ENCODE peak calls at places on chromosome 21, in ten cellular contexts. U, H, R, L, Z, F, G, B, X and K are unnamed samples.

GRCh38 chr21:35038772-35039145 is 10.3 kb downstream of the RUNX1 start:
- DNase-seq in U (no peak), H (no peak), R (no peak), L (no peak), Z (no peak), F (no peak), G (peak), B (no peak), X (no peak), K (no peak)

GRCh38 chr21:41598561-41599511 is 90.9 kb upstream of the TMPRSS2 start:
- DNase-seq in U (no peak), H (no peak), R (no peak), L (no peak), Z (no peak), F (no peak), G (no peak), B (no peak), X (no peak), K (no peak)

GRCh38 chr21:26140185-26140584 is 30.4 kb downstream of the APP start:
- DNase-seq in U (peak), H (no peak), R (peak), L (peak), Z (peak), F (no peak), G (no peak), B (peak), X (peak), K (peak)

GRCh38 chr21:42766756-42767560 is 112.4 kb downstream of the WDR4 start:
- DNase-seq in U (no peak), H (no peak), R (no peak), L (no peak), Z (no peak), F (no peak), G (no peak), B (no peak), X (no peak), K (no peak)

GRCh38 chr21:36028127-36029069 is 31.9 kb downstream of the SETD4 start:
- DNase-seq in U (no peak), H (peak), R (peak), L (peak), Z (peak), F (peak), G (peak), B (peak), X (peak), K (peak)

GRCh38 chr21:35297665-35298064 is 248.6 kb upstream of the RUNX1 start:
- DNase-seq in U (no peak), H (no peak), R (no peak), L (no peak), Z (no peak), F (no peak), G (no peak), B (no peak), X (no peak), K (no peak)

GRCh38 chr21:33739701-33740100 is 97.4 kb downstream of the ITSN1 start:
- DNase-seq in U (no peak), H (no peak), R (no peak), L (no peak), Z (no peak), F (no peak), G (no peak), B (no peak), X (no peak), K (no peak)

GRCh38 chr21:29893687-29894086 is 46.1 kb downstream of the GRIK1 start:
- DNase-seq in U (no peak), H (no peak), R (no peak), L (no peak), Z (no peak), F (no peak), G (no peak), B (no peak), X (no peak), K (no peak)

GRCh38 chr21:44658511-44658910 is 779 bp downstream of the KRTAP12-3 start:
- DNase-seq in U (no peak), H (no peak), R (no peak), L (no peak), Z (no peak), F (no peak), G (no peak), B (no peak), X (no peak), K (no peak)

GRCh38 chr21:36471254-36471723 is 8.6 kb downstream of the CLDN14 start:
- DNase-seq in U (no peak), H (no peak), R (no peak), L (no peak), Z (peak), F (no peak), G (no peak), B (no peak), X (no peak), K (peak)

GRCh38 chr21:36602735-36603134 is 96.2 kb upstream of the SIM2 start:
- DNase-seq in U (no peak), H (no peak), R (no peak), L (no peak), Z (no peak), F (no peak), G (no peak), B (no peak), X (no peak), K (no peak)

GRCh38 chr21:39071623-39072214 is 111.5 kb downstream of the PSMG1 start:
- DNase-seq in U (no peak), H (no peak), R (peak), L (no peak), Z (peak), F (no peak), G (no peak), B (no peak), X (no peak), K (peak)

GRCh38 chr21:34890724-34891609 is 158.1 kb downstream of the RUNX1 start:
- DNase-seq in U (no peak), H (peak), R (peak), L (peak), Z (peak), F (peak), G (peak), B (peak), X (no peak), K (peak)

GRCh38 chr21:25506887-25507286 is 100.4 kb downstream of the MRPL39 start:
- DNase-seq in U (no peak), H (no peak), R (peak), L (no peak), Z (peak), F (no peak), G (no peak), B (no peak), X (no peak), K (no peak)

GRCh38 chr21:28633803-28634572 is 358.7 kb downstream of the LTN1 start:
- DNase-seq in U (peak), H (no peak), R (peak), L (no peak), Z (peak), F (no peak), G (no peak), B (no peak), X (peak), K (peak)

GRCh38 chr21:45887121-45887611 is 94.4 kb upstream of the COL6A1 start:
- DNase-seq in U (no peak), H (no peak), R (peak), L (peak), Z (peak), F (no peak), G (no peak), B (no peak), X (no peak), K (peak)

GRCh38 chr21:44702111-44702972 is 5.4 kb downstream of the KRTAP10-12 start:
- DNase-seq in U (no peak), H (no peak), R (no peak), L (no peak), Z (no peak), F (no peak), G (peak), B (no peak), X (no peak), K (no peak)